ENCODE peak calls at places on chromosomes 4 and X, in nine cellular contexts. One of them, this sample, is unnamed.

GRCh38 chrX:19904778-19905367 is 17.5 kb upstream of the SH3KBP1 start:
- DNase-seq in Panc1: no peak
- DNase-seq in NT2/D1: no peak
- DNase-seq in astrocyte of the spinal cord: peak; percentile 53
- DNase-seq in fibroblast of mammary gland: peak; percentile 57
- DNase-seq in cardiac fibroblast: peak; percentile 67
- DNase-seq in choroid plexus epithelial cell: peak; percentile 71
- DNase-seq in AG10803: peak; percentile 61
- DNase-seq in GM12865: peak; percentile 67
- DNase-seq in this sample: no peak

GRCh38 chr4:70715097-70715496 is 6.7 kb upstream of the RUFY3 start:
- DNase-seq in astrocyte of the spinal cord: no peak
- DNase-seq in cardiac fibroblast: no peak
- DNase-seq in fibroblast of mammary gland: peak; percentile 79
- DNase-seq in GM12865: peak; percentile 36
- DNase-seq in Panc1: no peak
- DNase-seq in AG10803: peak; percentile 37
- DNase-seq in NT2/D1: no peak
- DNase-seq in choroid plexus epithelial cell: peak; percentile 24
- DNase-seq in this sample: no peak

GRCh38 chrX:1481636-1482529 is 29.2 kb upstream of the ASMTL start:
- DNase-seq in NT2/D1: peak; percentile 68
- DNase-seq in GM12865: peak; percentile 92
- DNase-seq in AG10803: peak; percentile 89
- DNase-seq in cardiac fibroblast: peak; percentile 89
- DNase-seq in astrocyte of the spinal cord: peak; percentile 86
- DNase-seq in fibroblast of mammary gland: peak; percentile 49
- DNase-seq in Panc1: no peak
- DNase-seq in choroid plexus epithelial cell: peak; percentile 97
- DNase-seq in this sample: peak; percentile 56

GRCh38 chr4:54568184-54568583 is 89.6 kb upstream of the KIT start:
- DNase-seq in NT2/D1: no peak
- DNase-seq in fibroblast of mammary gland: peak; percentile 95
- DNase-seq in choroid plexus epithelial cell: peak; percentile 13
- DNase-seq in Panc1: no peak
- DNase-seq in astrocyte of the spinal cord: peak; percentile 64
- DNase-seq in AG10803: peak; percentile 91
- DNase-seq in cardiac fibroblast: peak; percentile 50
- DNase-seq in GM12865: no peak
- DNase-seq in this sample: peak; percentile 19

GRCh38 chr4:42570221-42570620 is 86.7 kb downstream of the ATP8A1 start:
- DNase-seq in AG10803: no peak
- DNase-seq in cardiac fibroblast: peak; percentile 31
- DNase-seq in Panc1: no peak
- DNase-seq in NT2/D1: no peak
- DNase-seq in fibroblast of mammary gland: no peak
- DNase-seq in astrocyte of the spinal cord: no peak
- DNase-seq in GM12865: no peak
- DNase-seq in choroid plexus epithelial cell: no peak
- DNase-seq in this sample: no peak

GRCh38 chrX:69503835-69504625 is at the start of gene NALF2:
- DNase-seq in AG10803: peak; percentile 11
- DNase-seq in fibroblast of mammary gland: peak; percentile 36
- DNase-seq in GM12865: peak; percentile 2
- DNase-seq in Panc1: no peak
- DNase-seq in cardiac fibroblast: peak; percentile 52
- DNase-seq in astrocyte of the spinal cord: peak; percentile 4
- DNase-seq in choroid plexus epithelial cell: peak; percentile 53
- DNase-seq in NT2/D1: peak; percentile 48
- DNase-seq in this sample: peak; percentile 2

GRCh38 chrX:25941087-25941486 is 197.1 kb upstream of the MAGEB18 start:
- DNase-seq in AG10803: peak; percentile 2
- DNase-seq in fibroblast of mammary gland: peak; percentile 37
- DNase-seq in Panc1: no peak
- DNase-seq in GM12865: no peak
- DNase-seq in cardiac fibroblast: no peak
- DNase-seq in astrocyte of the spinal cord: peak; percentile 14
- DNase-seq in choroid plexus epithelial cell: no peak
- DNase-seq in NT2/D1: no peak
- DNase-seq in this sample: peak; percentile 18

GRCh38 chr4:108166038-108166437 is 2.7 kb downstream of the LEF1 start:
- DNase-seq in cardiac fibroblast: no peak
- DNase-seq in Panc1: no peak
- DNase-seq in AG10803: no peak
- DNase-seq in GM12865: no peak
- DNase-seq in astrocyte of the spinal cord: no peak
- DNase-seq in NT2/D1: no peak
- DNase-seq in fibroblast of mammary gland: no peak
- DNase-seq in choroid plexus epithelial cell: no peak
- DNase-seq in this sample: no peak

GRCh38 chrX:48996969-48997368 is 5.1 kb downstream of the GRIPAP1 start:
- DNase-seq in Panc1: no peak
- DNase-seq in astrocyte of the spinal cord: no peak
- DNase-seq in NT2/D1: no peak
- DNase-seq in fibroblast of mammary gland: no peak
- DNase-seq in cardiac fibroblast: no peak
- DNase-seq in GM12865: no peak
- DNase-seq in choroid plexus epithelial cell: no peak
- DNase-seq in AG10803: no peak
- DNase-seq in this sample: no peak

GRCh38 chr4:28827866-28828265 is 1892.3 kb upstream of the PCDH7 start:
- DNase-seq in NT2/D1: no peak
- DNase-seq in GM12865: no peak
- DNase-seq in Panc1: no peak
- DNase-seq in astrocyte of the spinal cord: no peak
- DNase-seq in AG10803: no peak
- DNase-seq in fibroblast of mammary gland: no peak
- DNase-seq in cardiac fibroblast: no peak
- DNase-seq in choroid plexus epithelial cell: no peak
- DNase-seq in this sample: no peak

GRCh38 chr4:174483792-174484191 is 38.5 kb downstream of the HPGD start:
- DNase-seq in GM12865: no peak
- DNase-seq in fibroblast of mammary gland: no peak
- DNase-seq in choroid plexus epithelial cell: no peak
- DNase-seq in cardiac fibroblast: no peak
- DNase-seq in astrocyte of the spinal cord: no peak
- DNase-seq in NT2/D1: no peak
- DNase-seq in AG10803: no peak
- DNase-seq in Panc1: no peak
- DNase-seq in this sample: no peak

GRCh38 chr4:128521156-128521555 is 233.5 kb upstream of the PGRMC2 start:
- DNase-seq in astrocyte of the spinal cord: peak; percentile 29
- DNase-seq in AG10803: no peak
- DNase-seq in GM12865: no peak
- DNase-seq in fibroblast of mammary gland: peak; percentile 45
- DNase-seq in Panc1: no peak
- DNase-seq in cardiac fibroblast: peak; percentile 80
- DNase-seq in choroid plexus epithelial cell: peak; percentile 49
- DNase-seq in NT2/D1: no peak
- DNase-seq in this sample: peak; percentile 60

GRCh38 chr4:128519163-128519810 is 231.7 kb upstream of the PGRMC2 start:
- DNase-seq in AG10803: peak; percentile 67
- DNase-seq in astrocyte of the spinal cord: peak; percentile 57
- DNase-seq in NT2/D1: no peak
- DNase-seq in Panc1: no peak
- DNase-seq in choroid plexus epithelial cell: peak; percentile 55
- DNase-seq in fibroblast of mammary gland: peak; percentile 74
- DNase-seq in cardiac fibroblast: peak; percentile 63
- DNase-seq in GM12865: no peak
- DNase-seq in this sample: peak; percentile 55

GRCh38 chr4:128517096-128517738 is 229.6 kb upstream of the PGRMC2 start:
- DNase-seq in choroid plexus epithelial cell: peak; percentile 32
- DNase-seq in Panc1: no peak
- DNase-seq in astrocyte of the spinal cord: peak; percentile 44
- DNase-seq in AG10803: peak; percentile 88
- DNase-seq in cardiac fibroblast: peak; percentile 46
- DNase-seq in fibroblast of mammary gland: peak; percentile 88
- DNase-seq in NT2/D1: no peak
- DNase-seq in GM12865: no peak
- DNase-seq in this sample: peak; percentile 52

GRCh38 chr4:128516568-128516967 is 229.0 kb upstream of the PGRMC2 start:
- DNase-seq in NT2/D1: no peak
- DNase-seq in Panc1: no peak
- DNase-seq in choroid plexus epithelial cell: peak; percentile 26
- DNase-seq in AG10803: peak; percentile 96
- DNase-seq in fibroblast of mammary gland: peak; percentile 90
- DNase-seq in cardiac fibroblast: peak; percentile 85
- DNase-seq in astrocyte of the spinal cord: peak; percentile 51
- DNase-seq in GM12865: peak; percentile 72
- DNase-seq in this sample: peak; percentile 54

DNA sequence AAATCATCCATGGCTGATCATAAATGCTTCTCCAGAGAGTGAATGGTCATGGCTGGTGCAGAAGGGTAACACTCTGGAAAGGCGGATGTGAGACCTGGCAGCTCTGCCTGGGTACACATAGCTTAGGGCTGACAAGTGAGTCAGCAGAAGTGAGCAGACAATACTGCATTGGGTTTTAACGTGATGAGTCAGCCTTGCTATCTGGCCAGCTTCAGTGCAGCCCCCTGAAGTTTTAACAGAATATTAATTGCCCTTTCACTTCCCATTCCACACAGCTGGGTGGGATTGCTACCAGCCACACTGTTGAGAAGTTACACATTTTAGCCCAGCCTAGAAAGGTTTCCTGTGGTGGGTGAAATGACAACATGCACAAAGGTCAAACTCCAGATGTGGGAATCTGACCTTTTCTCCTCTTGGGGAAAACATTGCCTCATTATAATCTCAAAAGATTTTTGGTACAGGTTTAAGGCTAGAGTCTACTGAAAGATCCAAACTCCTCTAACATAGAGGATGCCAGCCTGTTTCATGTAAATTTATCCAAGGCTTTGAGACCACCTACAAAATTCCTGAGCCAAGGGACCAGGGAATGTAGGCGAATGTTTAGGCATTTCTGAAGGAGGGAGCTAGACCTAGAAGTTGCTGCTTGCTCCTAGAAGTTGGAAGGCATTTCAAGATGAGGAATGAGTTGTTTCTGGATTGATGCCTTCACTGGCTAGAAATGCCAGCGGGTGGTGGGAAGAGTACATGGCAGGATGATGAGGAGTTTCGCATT is 230.3 kb upstream of the PGRMC2 start:
- DNase-seq in fibroblast of mammary gland: peak; percentile 98
- DNase-seq in NT2/D1: peak; percentile 59
- DNase-seq in cardiac fibroblast: peak; percentile 96
- DNase-seq in Panc1: peak; percentile 56
- DNase-seq in astrocyte of the spinal cord: peak; percentile 98
- DNase-seq in GM12865: peak; percentile 91
- DNase-seq in choroid plexus epithelial cell: peak; percentile 99
- DNase-seq in AG10803: peak; percentile 98
- DNase-seq in this sample: peak; percentile 98
- H3K4me3 ChIP-seq in fibroblast of mammary gland: no peak overlapping the region
- H3K4me3 ChIP-seq in NT2/D1: no peak overlapping the region
- H3K4me3 ChIP-seq in cardiac fibroblast: no peak overlapping the region
- H3K4me3 ChIP-seq in Panc1: no peak overlapping the region
- H3K4me3 ChIP-seq in astrocyte of the spinal cord: no peak overlapping the region
- H3K4me3 ChIP-seq in GM12865: no peak overlapping the region
- H3K4me3 ChIP-seq in choroid plexus epithelial cell: no peak overlapping the region
- H3K4me3 ChIP-seq in AG10803: no peak overlapping the region
- H3K4me3 ChIP-seq in this sample: no peak overlapping the region

DNA sequence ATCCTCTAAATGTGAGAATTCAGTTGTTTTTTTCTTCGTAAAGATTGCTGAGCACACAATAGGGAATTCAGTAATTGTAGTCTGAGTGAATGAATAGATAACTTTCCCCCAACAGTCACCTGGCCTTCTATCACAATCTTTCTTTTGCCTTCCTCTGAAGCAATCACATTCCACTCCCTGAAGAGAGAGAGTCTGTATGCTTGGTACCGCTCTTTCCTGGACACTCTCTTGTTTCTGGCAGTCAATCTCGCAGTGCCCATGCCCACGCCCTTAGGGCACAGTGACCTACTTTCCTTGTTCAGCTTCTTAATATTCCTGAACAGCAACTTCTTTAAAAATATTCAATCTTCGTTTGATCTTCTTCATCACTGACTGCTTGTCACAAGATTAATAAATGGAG is 255.9 kb downstream of the ADAMTS3 start:
- DNase-seq in Panc1: no peak
- DNase-seq in AG10803: no peak
- DNase-seq in fibroblast of mammary gland: no peak
- DNase-seq in astrocyte of the spinal cord: no peak
- DNase-seq in cardiac fibroblast: no peak
- DNase-seq in NT2/D1: no peak
- DNase-seq in choroid plexus epithelial cell: peak; percentile 33
- DNase-seq in GM12865: no peak
- DNase-seq in this sample: no peak
- H3K4me3 ChIP-seq in Panc1: no peak overlapping the region
- H3K4me3 ChIP-seq in AG10803: no peak overlapping the region
- H3K4me3 ChIP-seq in fibroblast of mammary gland: no peak overlapping the region
- H3K4me3 ChIP-seq in astrocyte of the spinal cord: no peak overlapping the region
- H3K4me3 ChIP-seq in cardiac fibroblast: no peak overlapping the region
- H3K4me3 ChIP-seq in NT2/D1: no peak overlapping the region
- H3K4me3 ChIP-seq in choroid plexus epithelial cell: no peak overlapping the region
- H3K4me3 ChIP-seq in GM12865: no peak overlapping the region
- H3K4me3 ChIP-seq in this sample: no peak overlapping the region

GRCh38 chr4:2742823-2743517 is 13.2 kb downstream of the TNIP2 start:
- DNase-seq in Panc1: no peak
- DNase-seq in AG10803: no peak
- DNase-seq in astrocyte of the spinal cord: no peak
- DNase-seq in GM12865: no peak
- DNase-seq in NT2/D1: no peak
- DNase-seq in choroid plexus epithelial cell: no peak
- DNase-seq in fibroblast of mammary gland: no peak
- DNase-seq in cardiac fibroblast: no peak
- DNase-seq in this sample: no peak

GRCh38 chr4:2745981-2746806 is 9.9 kb downstream of the TNIP2 start:
- DNase-seq in NT2/D1: no peak
- DNase-seq in Panc1: no peak
- DNase-seq in AG10803: peak; percentile 37
- DNase-seq in fibroblast of mammary gland: peak; percentile 45
- DNase-seq in cardiac fibroblast: peak; percentile 16
- DNase-seq in choroid plexus epithelial cell: peak; percentile 43
- DNase-seq in astrocyte of the spinal cord: peak; percentile 40
- DNase-seq in GM12865: peak; percentile 98
- DNase-seq in this sample: no peak

GRCh38 chr4:2745516-2745915 is 10.6 kb downstream of the TNIP2 start:
- DNase-seq in GM12865: no peak
- DNase-seq in fibroblast of mammary gland: no peak
- DNase-seq in NT2/D1: no peak
- DNase-seq in choroid plexus epithelial cell: no peak
- DNase-seq in Panc1: no peak
- DNase-seq in astrocyte of the spinal cord: no peak
- DNase-seq in AG10803: no peak
- DNase-seq in cardiac fibroblast: no peak
- DNase-seq in this sample: no peak

GRCh38 chr4:2743518-2744445 is 12.4 kb downstream of the TNIP2 start:
- DNase-seq in cardiac fibroblast: no peak
- DNase-seq in choroid plexus epithelial cell: no peak
- DNase-seq in GM12865: no peak
- DNase-seq in Panc1: no peak
- DNase-seq in NT2/D1: no peak
- DNase-seq in AG10803: no peak
- DNase-seq in astrocyte of the spinal cord: no peak
- DNase-seq in fibroblast of mammary gland: no peak
- DNase-seq in this sample: no peak

GRCh38 chr4:2744576-2745270 is 11.4 kb downstream of the TNIP2 start:
- DNase-seq in GM12865: no peak
- DNase-seq in fibroblast of mammary gland: no peak
- DNase-seq in AG10803: no peak
- DNase-seq in cardiac fibroblast: no peak
- DNase-seq in Panc1: no peak
- DNase-seq in choroid plexus epithelial cell: no peak
- DNase-seq in NT2/D1: no peak
- DNase-seq in astrocyte of the spinal cord: no peak
- DNase-seq in this sample: no peak
- H3K4me3 ChIP-seq in GM12865: no peak overlapping the region
- H3K4me3 ChIP-seq in fibroblast of mammary gland: no peak overlapping the region
- H3K4me3 ChIP-seq in AG10803: no peak overlapping the region
- H3K4me3 ChIP-seq in cardiac fibroblast: no peak overlapping the region
- H3K4me3 ChIP-seq in Panc1: no peak overlapping the region
- H3K4me3 ChIP-seq in choroid plexus epithelial cell: no peak overlapping the region
- H3K4me3 ChIP-seq in NT2/D1: no peak overlapping the region
- H3K4me3 ChIP-seq in astrocyte of the spinal cord: no peak overlapping the region
- H3K4me3 ChIP-seq in this sample: no peak overlapping the region

GRCh38 chr4:123090886-123091285 is 168.5 kb upstream of the NUDT6 start:
- DNase-seq in astrocyte of the spinal cord: no peak
- DNase-seq in AG10803: no peak
- DNase-seq in GM12865: no peak
- DNase-seq in NT2/D1: no peak
- DNase-seq in cardiac fibroblast: no peak
- DNase-seq in Panc1: no peak
- DNase-seq in choroid plexus epithelial cell: no peak
- DNase-seq in fibroblast of mammary gland: no peak
- DNase-seq in this sample: no peak
- H3K4me3 ChIP-seq in astrocyte of the spinal cord: no peak overlapping the region
- H3K4me3 ChIP-seq in AG10803: no peak overlapping the region
- H3K4me3 ChIP-seq in GM12865: no peak overlapping the region
- H3K4me3 ChIP-seq in NT2/D1: no peak overlapping the region
- H3K4me3 ChIP-seq in cardiac fibroblast: no peak overlapping the region
- H3K4me3 ChIP-seq in Panc1: no peak overlapping the region
- H3K4me3 ChIP-seq in choroid plexus epithelial cell: no peak overlapping the region
- H3K4me3 ChIP-seq in fibroblast of mammary gland: no peak overlapping the region
- H3K4me3 ChIP-seq in this sample: no peak overlapping the region